ENCODE peak calls at places on chromosomes 4 and X, in five cellular contexts. S, Q, Y, B and L are unnamed samples.

GRCh38 chr4:45453258-45453841 is 670.5 kb downstream of the GABRG1 start:
- DNase-seq in S (no peak), Q (peak; percentile 76), Y (no peak), B (peak; percentile 69), L (no peak)

GRCh38 chrX:25531096-25531495 is 515.3 kb upstream of the ARX start:
- DNase-seq in S (no peak), Q (no peak), Y (no peak), B (no peak), L (no peak)

GRCh38 chrX:139931646-139932076 is 1.2 kb downstream of the ATP11C start:
- DNase-seq in S (no peak), Q (no peak), Y (no peak), B (no peak), L (no peak)

GRCh38 chr4:140637836-140638235 is 69.1 kb upstream of the UCP1 start:
- DNase-seq in S (peak; percentile 35), Q (peak; percentile 73), Y (no peak), B (peak; percentile 72), L (no peak)

GRCh38 chrX:132169554-132169953 is 41.7 kb upstream of the FRMD7 start:
- DNase-seq in S (no peak), Q (no peak), Y (no peak), B (no peak), L (no peak)

GRCh38 chr4:45621926-45622325 is 501.9 kb downstream of the GABRG1 start:
- DNase-seq in S (no peak), Q (no peak), Y (no peak), B (no peak), L (no peak)

GRCh38 chr4:5897674-5898073 is 4.8 kb upstream of the CRMP1 start:
- DNase-seq in S (no peak), Q (no peak), Y (peak; percentile 71), B (no peak), L (no peak)

GRCh38 chr4:20773144-20773997 is 73.1 kb downstream of the PACRGL start:
- DNase-seq in S (peak; percentile 20), Q (peak; percentile 78), Y (no peak), B (peak; percentile 77), L (peak; percentile 41)

GRCh38 chr4:89995824-89996223 is 101.2 kb downstream of the MMRN1 start:
- DNase-seq in S (no peak), Q (no peak), Y (no peak), B (no peak), L (no peak)

GRCh38 chr4:20483416-20483815 is 216.8 kb upstream of the PACRGL start:
- DNase-seq in S (no peak), Q (no peak), Y (no peak), B (no peak), L (no peak)

GRCh38 chrX:136261316-136261715 is 10.1 kb upstream of the MAP7D3 start:
- DNase-seq in S (no peak), Q (no peak), Y (no peak), B (no peak), L (no peak)

GRCh38 chr4:139744232-139744631 is 78.6 kb downstream of the MGST2 start:
- DNase-seq in S (no peak), Q (no peak), Y (no peak), B (no peak), L (no peak)

GRCh38 chrX:132114607-132115006 is 13.2 kb downstream of the FRMD7 start:
- DNase-seq in S (no peak), Q (no peak), Y (no peak), B (no peak), L (no peak)

GRCh38 chr4:149311076-149311475 is 504.6 kb downstream of the IQCM start:
- DNase-seq in S (no peak), Q (no peak), Y (no peak), B (no peak), L (no peak)

GRCh38 chr4:146370841-146371240 is 150.9 kb downstream of the SLC10A7 start:
- DNase-seq in S (no peak), Q (no peak), Y (no peak), B (no peak), L (no peak)

GRCh38 chr4:76758290-76758882 is 139.6 kb downstream of the SOWAHB start:
- DNase-seq in S (no peak), Q (peak; percentile 65), Y (no peak), B (peak; percentile 52), L (no peak)

GRCh38 chr4:99390060-99390459 is 37.5 kb upstream of the ADH1C start:
- DNase-seq in S (no peak), Q (no peak), Y (no peak), B (no peak), L (no peak)

GRCh38 chr4:80115368-80116181 is 42.5 kb upstream of the ANTXR2 start:
- DNase-seq in S (no peak), Q (peak; percentile 60), Y (no peak), B (no peak), L (no peak)

GRCh38 chrX:123330229-123330942 is 146.3 kb downstream of the GRIA3 start:
- DNase-seq in S (no peak), Q (no peak), Y (no peak), B (no peak), L (no peak)

GRCh38 chr4:102416765-102417164 is 71.5 kb upstream of the SLC39A8 start:
- DNase-seq in S (no peak), Q (no peak), Y (no peak), B (no peak), L (no peak)

GRCh38 chr4:169283114-169283509 is 12.4 kb upstream of the SH3RF1 start:
- DNase-seq in S (no peak), Q (no peak), Y (no peak), B (no peak), L (no peak)

GRCh38 chr4:20422398-20422797 is 170.7 kb downstream of the SLIT2 start:
- DNase-seq in S (peak; percentile 60), Q (peak; percentile 76), Y (no peak), B (peak; percentile 75), L (peak; percentile 39)

GRCh38 chr4:13950491-13950890 is 323.0 kb upstream of the BOD1L1 start:
- DNase-seq in S (no peak), Q (no peak), Y (no peak), B (no peak), L (no peak)

GRCh38 chr4:6200922-6201362 is 593 bp upstream of the JAKMIP1 start:
- DNase-seq in S (no peak), Q (peak; percentile 53), Y (peak; percentile 80), B (no peak), L (no peak)

GRCh38 chr4:11842620-11843263 is 414.0 kb upstream of the HS3ST1 start:
- DNase-seq in S (no peak), Q (no peak), Y (no peak), B (no peak), L (no peak)

GRCh38 chr4:2832309-2832980 is 11.2 kb upstream of the ADD1 start:
- DNase-seq in S (peak; percentile 15), Q (no peak), Y (no peak), B (peak; percentile 78), L (no peak)

GRCh38 chrX:37350034-37350365 is 836 bp downstream of the PRRG1 start:
- DNase-seq in S (no peak), Q (no peak), Y (no peak), B (no peak), L (no peak)

GRCh38 chrX:148282504-148282903 is 217.9 kb upstream of the AFF2 start:
- DNase-seq in S (no peak), Q (peak; percentile 27), Y (no peak), B (no peak), L (no peak)

GRCh38 chrX:148281920-148282319 is 218.5 kb upstream of the AFF2 start:
- DNase-seq in S (no peak), Q (no peak), Y (no peak), B (no peak), L (no peak)
- H3K4me1 ChIP-seq in S (no peaks in the 10 kb centered on the region), Q (no peaks in the 10 kb centered on the region), Y (no peaks in the 10 kb centered on the region), B (peaks cover 11% of the 10 kb centered on the region), L (no peaks in the 10 kb centered on the region)

GRCh38 chrX:103631145-103631544 is 2.4 kb downstream of the TCEAL1 start:
- DNase-seq in S (no peak), Q (no peak), Y (no peak), B (no peak), L (no peak)

GRCh38 chrX:103630171-103630511 is 1.4 kb downstream of the TCEAL1 start:
- DNase-seq in S (no peak), Q (no peak), Y (no peak), B (no peak), L (no peak)

GRCh38 chrX:103629295-103630170 is 758 bp downstream of the TCEAL1 start:
- DNase-seq in S (peak; percentile 60), Q (peak; percentile 88), Y (peak; percentile 89), B (peak; percentile 55), L (peak; percentile 59)

GRCh38 chrX:103626855-103627254 is 1.9 kb upstream of the TCEAL1 start:
- DNase-seq in S (no peak), Q (no peak), Y (no peak), B (no peak), L (no peak)

GRCh38 chrX:103628386-103629290 is at the start of gene TCEAL1:
- DNase-seq in S (peak; percentile 74), Q (peak; percentile 54), Y (peak; percentile 87), B (peak; percentile 62), L (peak; percentile 38)
- H3K27ac ChIP-seq in S (peak within 1 kb of the TSS; percentile 87), Q (peak within 1 kb of the TSS; percentile 89), Y (peak within 1 kb of the TSS; percentile 93), B (no peak within 1 kb of the TSS), L (peak within 1 kb of the TSS; percentile 89)

GRCh38 chr4:40555176-40555900 is 74.3 kb downstream of the RBM47 start:
- DNase-seq in S (no peak), Q (no peak), Y (no peak), B (no peak), L (no peak)
- H3K4me1 ChIP-seq in S (peaks cover 5% of the 10 kb centered on the region), Q (no peaks in the 10 kb centered on the region), Y (peaks cover 13% of the 10 kb centered on the region), B (peaks cover 4% of the 10 kb centered on the region), L (no peaks in the 10 kb centered on the region)

GRCh38 chrX:69503835-69504625 is at the start of gene NALF2:
- DNase-seq in S (peak; percentile 40), Q (peak; percentile 92), Y (peak; percentile 85), B (peak; percentile 75), L (peak; percentile 45)
- H3K27ac ChIP-seq in S (no peak within 1 kb of the TSS), Q (no peak within 1 kb of the TSS), Y (no peak within 1 kb of the TSS), B (no peak within 1 kb of the TSS), L (no peak within 1 kb of the TSS)

GRCh38 chr4:155657169-155657568 is 9.5 kb upstream of the GUCY1A1 start:
- DNase-seq in S (no peak), Q (no peak), Y (no peak), B (no peak), L (no peak)
- H3K4me1 ChIP-seq in S (no peaks in the 10 kb centered on the region), Q (no peaks in the 10 kb centered on the region), Y (no peaks in the 10 kb centered on the region), B (peaks cover 67% of the 10 kb centered on the region), L (no peaks in the 10 kb centered on the region)

DNA sequence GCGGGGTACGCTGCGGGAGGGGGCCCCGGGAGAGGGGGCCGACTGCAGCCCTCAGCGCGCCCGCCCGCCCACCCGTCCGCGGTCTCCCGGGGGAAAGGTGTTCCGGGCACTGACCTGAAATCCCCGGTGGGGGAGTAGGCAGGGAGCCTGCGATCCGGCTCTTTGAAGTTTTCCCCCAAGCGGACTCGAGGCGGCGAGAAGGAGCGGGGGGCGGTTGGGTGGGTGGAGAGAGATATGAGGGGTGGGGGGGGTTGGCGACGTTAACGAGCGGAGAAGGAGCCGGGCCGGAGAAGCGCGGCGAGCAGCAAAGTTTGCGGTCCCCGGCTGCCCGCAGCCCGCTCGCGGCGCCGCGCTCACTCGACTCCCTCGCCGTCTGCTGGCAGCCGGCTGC is 662 bp downstream of the BCOR start:
- DNase-seq in S (no peak), Q (no peak), Y (peak; percentile 83), B (peak; percentile 59), L (no peak)
- H3K27ac ChIP-seq in S (peak overlapping the region; percentile 94), Q (no peak overlapping the region), Y (peak overlapping the region; percentile 74), B (peak overlapping the region; percentile 58), L (peak overlapping the region; percentile 83)

DNA sequence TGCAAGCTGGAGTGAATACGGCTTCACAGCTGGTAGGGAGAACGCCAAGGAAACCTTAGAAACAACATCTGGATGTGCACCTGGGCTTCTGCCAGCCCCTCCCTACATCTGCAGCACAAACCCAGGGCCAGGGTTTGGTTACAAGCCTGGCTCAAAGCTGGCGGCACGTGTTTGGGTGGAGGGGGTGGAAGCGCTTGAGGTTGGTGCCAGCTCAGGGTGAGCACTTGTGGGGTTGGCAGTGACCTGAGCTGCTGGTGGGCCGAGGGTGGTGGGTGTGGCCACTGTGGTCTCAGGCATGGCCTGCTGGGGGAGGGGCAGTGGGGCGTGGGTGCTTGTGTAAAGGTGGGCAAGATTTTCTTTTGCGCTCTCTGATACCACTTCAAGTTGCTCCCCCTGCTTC is 15.6 kb downstream of the ELF4 start:
- DNase-seq in S (no peak), Q (no peak), Y (no peak), B (no peak), L (no peak)
- H3K4me1 ChIP-seq in S (peaks cover 23% of the 10 kb centered on the region), Q (no peaks in the 10 kb centered on the region), Y (peaks cover 8% of the 10 kb centered on the region), B (peaks cover 26% of the 10 kb centered on the region), L (no peaks in the 10 kb centered on the region)